ENCODE peak calls at places on chromosomes 13 and 19, in four cellular contexts. I is upper lobe of right lung, A is PC-9, T is lung. W is an unnamed sample.

GRCh38 chr13:28394422-28394821 is 100.5 kb downstream of the FLT1 start:
- DNase-seq in I (no peak), A (no peak), T (no peak), W (peak)

GRCh38 chr19:5775668-5776309 is 8.8 kb downstream of the PRR22 start:
- DNase-seq in I (no peak), A (no peak), T (no peak), W (peak)

GRCh38 chr19:607301-608154 is 17.8 kb downstream of the HCN2 start:
- DNase-seq in I (no peak), A (no peak), T (no peak), W (no peak)

GRCh38 chr13:93244918-93245280 is 18.3 kb downstream of the GPC6 start:
- DNase-seq in I (no peak), A (no peak), T (no peak), W (peak)

GRCh38 chr13:91078093-91078679 is 269.3 kb upstream of the MIR17HG start:
- DNase-seq in I (no peak), A (no peak), T (no peak), W (no peak)

GRCh38 chr19:41175825-41176734 is 16.9 kb upstream of the CYP2S1 start:
- DNase-seq in I (peak), A (peak), T (peak), W (peak)

GRCh38 chr13:21336609-21337008 is 122.5 kb downstream of the ZDHHC20 start:
- DNase-seq in I (no peak), A (no peak), T (no peak), W (no peak)

GRCh38 chr19:49421039-49421877 is 2.0 kb downstream of the PTH2 start:
- DNase-seq in I (peak), A (peak), T (peak), W (peak)

GRCh38 chr19:4396949-4397783 is 3.2 kb downstream of the SH3GL1 start:
- DNase-seq in I (no peak), A (no peak), T (no peak), W (no peak)

GRCh38 chr13:31556376-31556775 is 182.9 kb upstream of the RXFP2 start:
- DNase-seq in I (no peak), A (no peak), T (no peak), W (peak)

GRCh38 chr19:5967571-5967970 is 10.4 kb downstream of the RANBP3 start:
- DNase-seq in I (no peak), A (no peak), T (no peak), W (no peak)

GRCh38 chr13:101575591-101575990 is 123.1 kb downstream of the ITGBL1 start:
- DNase-seq in I (no peak), A (peak), T (no peak), W (peak)

GRCh38 chr13:19634129-19634740 is 776 bp downstream of the MPHOSPH8 start:
- DNase-seq in I (no peak), A (peak), T (no peak), W (peak)

GRCh38 chr19:1126984-1127760 is 23.4 kb downstream of the GPX4 start:
- DNase-seq in I (no peak), A (no peak), T (no peak), W (no peak)

GRCh38 chr19:6412111-6412999 is 12.3 kb downstream of the KHSRP start:
- DNase-seq in I (peak), A (peak), T (no peak), W (no peak)

GRCh38 chr19:39145180-39145953 is 19.8 kb downstream of the PAK4 start:
- DNase-seq in I (no peak), A (no peak), T (no peak), W (no peak)

GRCh38 chr13:98503175-98504028 is 73.5 kb downstream of the STK24 start:
- DNase-seq in I (peak), A (no peak), T (no peak), W (peak)

DNA sequence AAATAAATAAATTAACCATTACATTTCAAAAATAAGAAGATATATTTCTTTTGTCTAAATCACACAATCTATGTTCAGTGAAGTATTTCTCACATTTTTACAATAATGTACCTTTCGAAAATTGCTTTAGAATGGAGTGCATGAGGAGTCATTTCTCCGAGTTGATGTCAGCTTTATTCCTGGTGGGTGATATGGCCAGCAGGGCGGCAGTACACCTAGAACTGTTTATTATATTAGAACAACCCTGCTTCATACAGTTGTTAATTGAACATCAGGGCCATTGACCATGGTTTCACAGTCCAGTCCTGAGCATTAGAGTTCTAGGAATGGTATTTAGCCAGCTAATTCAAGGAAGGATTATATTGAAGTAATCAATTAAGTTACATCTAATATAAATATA is 696.3 kb upstream of the SLC10A2 start:
- DNase-seq in I (no peak), A (no peak), T (no peak), W (no peak)
- TF ChIP-seq CTCF in I (no peak), A (no peak), T (no peak), W (no peak)

GRCh38 chr19:33819496-33819874 is 22.8 kb downstream of the KCTD15 start:
- DNase-seq in I (no peak), A (no peak), T (no peak), W (no peak)
- H3K4me3 ChIP-seq in I (peak), A (peak), T (no peak), W (peak)

GRCh38 chr13:24050292-24050711 is 110.2 kb upstream of the SPATA13 start:
- DNase-seq in I (peak), A (peak), T (peak), W (peak)

GRCh38 chr13:24050796-24051715 is 109.5 kb upstream of the SPATA13 start:
- DNase-seq in I (no peak), A (no peak), T (no peak), W (no peak)

GRCh38 chr13:24053505-24054251 is 106.8 kb upstream of the SPATA13 start:
- DNase-seq in I (no peak), A (peak), T (peak), W (peak)

DNA sequence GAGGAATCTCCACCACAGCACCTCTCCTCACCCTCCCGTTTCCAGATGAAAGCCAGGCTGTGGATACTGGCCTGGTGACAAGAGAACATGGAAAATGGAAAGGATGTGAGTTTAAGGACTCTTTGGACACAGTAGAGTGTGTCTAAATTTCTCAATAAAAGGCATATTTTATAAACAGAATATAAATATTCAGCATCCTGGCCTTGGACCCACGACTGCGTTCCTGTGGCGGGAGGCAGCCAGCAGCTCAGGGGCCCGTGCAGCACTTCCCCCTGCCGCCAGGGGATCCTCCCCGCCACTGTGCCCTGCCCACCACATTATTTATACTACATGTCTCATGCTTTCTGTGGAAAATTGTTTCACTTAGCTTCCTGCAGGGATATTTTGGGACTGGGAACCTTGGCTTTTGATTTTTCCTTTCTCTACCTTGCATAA is 108.0 kb upstream of the SPATA13 start:
- DNase-seq in I (no peak), A (no peak), T (no peak), W (no peak)
- TF ChIP-seq CTCF in I (peak), A (no peak), T (no peak), W (no peak)

GRCh38 chr13:97188207-97188606 is 33.9 kb upstream of the MBNL2 start:
- DNase-seq in I (no peak), A (no peak), T (no peak), W (no peak)

GRCh38 chr13:97182065-97182890 is 39.9 kb upstream of the MBNL2 start:
- DNase-seq in I (no peak), A (no peak), T (no peak), W (no peak)

GRCh38 chr13:97189943-97190342 is 32.2 kb upstream of the MBNL2 start:
- DNase-seq in I (no peak), A (no peak), T (no peak), W (no peak)

GRCh38 chr13:97185291-97185690 is 36.8 kb upstream of the MBNL2 start:
- DNase-seq in I (no peak), A (no peak), T (no peak), W (no peak)

DNA sequence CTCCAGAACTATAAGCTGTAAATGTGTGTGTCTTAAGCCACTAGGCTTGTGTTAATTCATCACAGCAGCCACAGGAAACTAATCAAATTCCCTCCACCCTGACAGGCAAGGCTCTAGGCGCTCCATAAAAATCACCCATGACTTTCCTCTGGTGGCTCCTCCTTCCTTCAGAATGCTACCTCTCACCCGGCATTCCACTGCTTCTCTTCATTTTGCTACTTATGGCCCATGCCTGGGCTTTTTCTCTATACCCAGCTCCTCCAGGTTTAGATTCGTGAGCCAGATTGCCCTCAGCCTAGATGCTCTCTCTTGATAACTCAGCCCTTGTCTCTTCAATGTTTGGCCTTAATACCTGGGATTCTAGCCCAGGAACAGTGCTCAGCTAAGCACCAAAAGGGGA is 36.4 kb upstream of the MBNL2 start:
- DNase-seq in I (no peak), A (no peak), T (no peak), W (no peak)
- H3K4me3 ChIP-seq in I (no peak), A (no peak), T (no peak), W (no peak)